ENCODE peak calls at places on chromosomes 12 and 14, in four cellular contexts. B is CD4-positive, alpha-beta T cell; F is activated CD4-positive, CD25-positive, alpha-beta regulatory T cell treated with anti-CD3 and anti-CD28 coated beads, Interleukin-2, amount 50 U/mL, for 16 hours; S is globus pallidus. P is an unnamed sample.

GRCh38 chr12:32124637-32125036 is 18.0 kb downstream of the BICD1 start:
- DNase-seq in B (no peak), F (no peak), S (no peak), P (no peak)

GRCh38 chr14:64704743-64705405 is 650 bp downstream of the PLEKHG3 start:
- DNase-seq in B (no peak), F (no peak), S (no peak), P (no peak)

GRCh38 chr12:109768901-109769670 is 55.5 kb downstream of the FAM222A start:
- DNase-seq in B (no peak), F (no peak), S (no peak), P (no peak)

GRCh38 chr12:104859144-104859543 is 98.9 kb downstream of the SLC41A2 start:
- DNase-seq in B (no peak), F (no peak), S (no peak), P (peak)

GRCh38 chr14:61099221-61099835 is 118.3 kb downstream of the SLC38A6 start:
- DNase-seq in B (no peak), F (no peak), S (no peak), P (no peak)

GRCh38 chr14:28756896-28757570 is 9.6 kb upstream of the FOXG1 start:
- DNase-seq in B (no peak), F (no peak), S (no peak), P (no peak)

GRCh38 chr12:69933115-69933552 is 108.1 kb downstream of the MYRFL start:
- DNase-seq in B (no peak), F (no peak), S (no peak), P (no peak)

GRCh38 chr12:105982022-105982421 is 156.7 kb downstream of the NUAK1 start:
- DNase-seq in B (no peak), F (no peak), S (no peak), P (no peak)

GRCh38 chr14:32657081-32657480 is 281.6 kb upstream of the NPAS3 start:
- DNase-seq in B (no peak), F (no peak), S (peak), P (peak)

GRCh38 chr14:24270537-24271133 is 762 bp downstream of the RABGGTA start:
- DNase-seq in B (no peak), F (no peak), S (no peak), P (no peak)

GRCh38 chr12:130876297-130876696 is 4.4 kb downstream of the RAN start:
- DNase-seq in B (no peak), F (no peak), S (no peak), P (no peak)

GRCh38 chr14:30656190-30656632 is 34.1 kb downstream of the SCFD1 start:
- DNase-seq in B (no peak), F (no peak), S (peak), P (no peak)

GRCh38 chr12:31589896-31590729 is 823 bp downstream of the DENND5B start:
- DNase-seq in B (peak), F (no peak), S (peak), P (peak)

GRCh38 chr14:101243587-101244338 is 317.5 kb upstream of the DIO3 start:
- DNase-seq in B (no peak), F (no peak), S (no peak), P (no peak)

GRCh38 chr14:34052658-34053014 is 101.8 kb upstream of the EGLN3 start:
- DNase-seq in B (no peak), F (no peak), S (no peak), P (no peak)

GRCh38 chr12:124620606-124621295 is 53.3 kb upstream of the NCOR2 start:
- DNase-seq in B (no peak), F (no peak), S (no peak), P (no peak)

GRCh38 chr12:109586385-109587296 is 13.0 kb downstream of the MVK start:
- DNase-seq in B (no peak), F (no peak), S (no peak), P (no peak)

GRCh38 chr12:87439990-87440827 is 589.0 kb downstream of the C12orf50 start:
- DNase-seq in B (no peak), F (no peak), S (no peak), P (no peak)

GRCh38 chr14:93027810-93028723 is 87.7 kb downstream of the ITPK1 start:
- DNase-seq in B (no peak), F (no peak), S (no peak), P (no peak)

GRCh38 chr12:132597333-132598283 is 12.8 kb downstream of the LRCOL1 start:
- DNase-seq in B (peak), F (no peak), S (no peak), P (no peak)

GRCh38 chr12:19530631-19531020 is 91.3 kb downstream of the AEBP2 start:
- DNase-seq in B (no peak), F (no peak), S (no peak), P (no peak)

P was measured in putamen.